ENCODE peak calls at places on chromosomes 13 and 19, in ten cellular contexts. C, U, L, J, Q, H, N, O, F and R are unnamed samples.

GRCh38 chr19:30530751-30531150 is 158.6 kb downstream of the ZNF536 start:
- DNase-seq in C (no peak), U (no peak), L (no peak), J (no peak), Q (no peak), H (no peak), N (no peak), O (no peak), F (no peak), R (no peak)

GRCh38 chr13:112818040-112818697 is 128.3 kb downstream of the ATP11A start:
- DNase-seq in C (no peak), U (no peak), L (no peak), J (no peak), Q (no peak), H (no peak), N (no peak), O (no peak), F (no peak), R (no peak)

GRCh38 chr19:45805719-45806118 is 9.4 kb downstream of the RSPH6A start:
- DNase-seq in C (no peak), U (no peak), L (no peak), J (no peak), Q (no peak), H (no peak), N (no peak), O (no peak), F (no peak), R (no peak)

GRCh38 chr19:28966737-28967401 is 246.1 kb downstream of the UQCRFS1 start:
- DNase-seq in C (no peak), U (no peak), L (no peak), J (no peak), Q (no peak), H (no peak), N (peak; percentile 31), O (no peak), F (peak; percentile 54), R (no peak)

GRCh38 chr19:40190891-40191835 is at the start of gene MAP3K10:
- DNase-seq in C (no peak), U (peak; percentile 84), L (peak; percentile 68), J (peak; percentile 60), Q (peak; percentile 88), H (no peak), N (peak; percentile 65), O (peak; percentile 67), F (no peak), R (peak; percentile 75)

GRCh38 chr13:38265135-38265497 is 84.5 kb upstream of the UFM1 start:
- DNase-seq in C (no peak), U (no peak), L (no peak), J (peak; percentile 52), Q (no peak), H (no peak), N (no peak), O (no peak), F (peak; percentile 31), R (no peak)

GRCh38 chr13:93723316-93723715 is 496.7 kb downstream of the GPC6 start:
- DNase-seq in C (no peak), U (no peak), L (no peak), J (no peak), Q (no peak), H (no peak), N (peak; percentile 58), O (no peak), F (no peak), R (no peak)

GRCh38 chr19:41416194-41416674 is 10.9 kb downstream of the B3GNT8 start:
- DNase-seq in C (no peak), U (no peak), L (no peak), J (peak; percentile 90), Q (peak; percentile 88), H (no peak), N (no peak), O (no peak), F (no peak), R (no peak)

GRCh38 chr13:113203507-113204377 is 4.7 kb downstream of the PCID2 start:
- DNase-seq in C (no peak), U (peak; percentile 49), L (no peak), J (no peak), Q (no peak), H (no peak), N (no peak), O (no peak), F (no peak), R (no peak)

GRCh38 chr13:50847501-50847900 is 4.0 kb upstream of the DLEU7 start:
- DNase-seq in C (no peak), U (no peak), L (no peak), J (no peak), Q (no peak), H (no peak), N (no peak), O (no peak), F (no peak), R (peak; percentile 88)

GRCh38 chr13:87324558-87324957 is 346.6 kb upstream of the SLITRK5 start:
- DNase-seq in C (no peak), U (no peak), L (no peak), J (no peak), Q (no peak), H (no peak), N (no peak), O (no peak), F (no peak), R (no peak)

GRCh38 chr13:49608932-49609331 is 19.4 kb upstream of the ARL11 start:
- DNase-seq in C (no peak), U (no peak), L (no peak), J (no peak), Q (no peak), H (no peak), N (no peak), O (no peak), F (no peak), R (no peak)

GRCh38 chr19:18817574-18817973 is 14.2 kb upstream of the UPF1 start:
- DNase-seq in C (no peak), U (no peak), L (no peak), J (no peak), Q (no peak), H (no peak), N (no peak), O (no peak), F (no peak), R (no peak)

GRCh38 chr13:76758738-76759137 is 127.5 kb downstream of the KCTD12 start:
- DNase-seq in C (no peak), U (no peak), L (no peak), J (no peak), Q (no peak), H (no peak), N (peak; percentile 47), O (no peak), F (no peak), R (no peak)

GRCh38 chr19:44869728-44870470 is 21.2 kb upstream of the TOMM40 start:
- DNase-seq in C (peak; percentile 93), U (peak; percentile 84), L (no peak), J (no peak), Q (no peak), H (no peak), N (peak; percentile 77), O (no peak), F (no peak), R (no peak)

GRCh38 chr19:14164724-14165493 is 28.5 kb upstream of the ASF1B start:
- DNase-seq in C (no peak), U (no peak), L (no peak), J (no peak), Q (no peak), H (no peak), N (no peak), O (no peak), F (no peak), R (no peak)

GRCh38 chr13:97586941-97587340 is 153.0 kb downstream of the RAP2A start:
- DNase-seq in C (no peak), U (no peak), L (no peak), J (no peak), Q (no peak), H (no peak), N (no peak), O (no peak), F (no peak), R (no peak)

GRCh38 chr19:23393121-23393520 is 2.1 kb downstream of the ZNF91 start:
- DNase-seq in C (no peak), U (no peak), L (no peak), J (no peak), Q (no peak), H (no peak), N (peak; percentile 53), O (no peak), F (no peak), R (no peak)